ENCODE peak calls at places on chromosomes 13 and 19, in four cellular contexts. B, C, T and W are unnamed samples.

GRCh38 chr13:38951525-38952313 is 38.9 kb downstream of the STOML3 start:
- DNase-seq in B (no peak), T (no peak), C (peak; percentile 85), W (no peak)

GRCh38 chr19:51571599-51571998 is 516 bp downstream of the ZNF175 start:
- DNase-seq in C (no peak), T (no peak), B (no peak), W (no peak)

GRCh38 chr19:5466072-5466471 is 10.9 kb downstream of the ZNRF4 start:
- DNase-seq in B (no peak), C (no peak), T (no peak), W (no peak)

GRCh38 chr19:2865334-2866221 is 1.6 kb upstream of the ZNF556 start:
- DNase-seq in T (no peak), C (no peak), B (no peak), W (no peak)

GRCh38 chr19:964761-965694 is 19.1 kb upstream of the WDR18 start:
- DNase-seq in B (no peak), C (no peak), T (no peak), W (no peak)

GRCh38 chr13:106259928-106260327 is 275.5 kb downstream of the EFNB2 start:
- DNase-seq in B (no peak), C (no peak), T (no peak), W (no peak)

GRCh38 chr13:30751183-30751933 is 16.0 kb downstream of the ALOX5AP start:
- DNase-seq in T (no peak), C (no peak), B (no peak), W (no peak)

GRCh38 chr13:97544041-97544765 is 110.2 kb downstream of the RAP2A start:
- DNase-seq in B (no peak), C (no peak), T (peak; percentile 55), W (no peak)

GRCh38 chr19:30696514-30696913 is 324.3 kb downstream of the ZNF536 start:
- DNase-seq in C (no peak), B (no peak), T (no peak), W (peak; percentile 40)

GRCh38 chr13:47798906-47799305 is 202.2 kb downstream of the SUCLA2 start:
- DNase-seq in B (no peak), T (no peak), C (no peak), W (no peak)

GRCh38 chr13:110869805-110870706 is 44.8 kb downstream of the ANKRD10 start:
- DNase-seq in B (no peak), T (peak; percentile 99), C (peak; percentile 74), W (peak; percentile 91)

GRCh38 chr19:11378319-11379189 is 4.1 kb downstream of the SWSAP1 start:
- DNase-seq in B (peak; percentile 74), T (no peak), C (peak; percentile 39), W (no peak)

GRCh38 chr13:23384111-23384510 is 49.4 kb downstream of the SACS start:
- DNase-seq in C (no peak), B (no peak), T (no peak), W (no peak)

GRCh38 chr19:27776524-27776923 is 1436.4 kb downstream of the UQCRFS1 start:
- DNase-seq in C (no peak), T (no peak), B (no peak), W (no peak)

GRCh38 chr19:3275583-3276340 is 51.3 kb downstream of the CELF5 start:
- DNase-seq in C (peak; percentile 91), B (peak; percentile 57), T (peak; percentile 11), W (no peak)

GRCh38 chr13:61123533-61124269 is 291.9 kb downstream of the PCDH20 start:
- DNase-seq in B (no peak), C (no peak), T (no peak), W (no peak)

GRCh38 chr19:34310494-34310981 is 54.5 kb upstream of the GPI start:
- DNase-seq in C (peak; percentile 50), T (no peak), B (no peak), W (no peak)

GRCh38 chr13:114065141-114065925 is 67.1 kb downstream of the RASA3 start:
- DNase-seq in T (peak; percentile 92), B (peak; percentile 82), C (peak; percentile 80), W (peak; percentile 93)

GRCh38 chr19:32373614-32374295 is 28.3 kb downstream of the ZNF507 start:
- DNase-seq in T (peak; percentile 97), C (peak; percentile 42), B (no peak), W (no peak)

GRCh38 chr13:88257706-88258105 is 586.5 kb downstream of the SLITRK5 start:
- DNase-seq in T (no peak), B (no peak), C (no peak), W (no peak)

GRCh38 chr19:33769208-33769607 is 27.5 kb upstream of the KCTD15 start:
- DNase-seq in C (no peak), B (no peak), T (no peak), W (no peak)

GRCh38 chr13:37011002-37011401 is 10.4 kb downstream of the EXOSC8 start:
- DNase-seq in T (no peak), C (no peak), B (no peak), W (no peak)

GRCh38 chr19:31269425-31270127 is 79.7 kb downstream of the TSHZ3 start:
- DNase-seq in C (no peak), T (no peak), B (no peak), W (no peak)

GRCh38 chr13:113848431-113849260 is 15.2 kb downstream of the GAS6 start:
- DNase-seq in C (peak; percentile 79), T (no peak), B (no peak), W (no peak)

GRCh38 chr13:43977911-43978310 is 98.2 kb downstream of the LACC1 start:
- DNase-seq in B (no peak), T (no peak), C (no peak), W (no peak)

GRCh38 chr19:2685204-2685704 is 17.2 kb downstream of the GNG7 start:
- DNase-seq in B (no peak), C (no peak), T (no peak), W (no peak)

GRCh38 chr13:111872475-111873150 is 194.3 kb upstream of the SOX1 start:
- DNase-seq in B (no peak), C (no peak), T (no peak), W (no peak)

GRCh38 chr13:19661126-19661525 is 27.7 kb downstream of the MPHOSPH8 start:
- DNase-seq in B (no peak), T (no peak), C (no peak), W (no peak)

GRCh38 chr13:23986619-23987018 is 89.3 kb upstream of the C1QTNF9B start:
- DNase-seq in T (peak; percentile 88), B (no peak), C (no peak), W (no peak)

GRCh38 chr13:37868691-37869505 is 674 bp downstream of the TRPC4 start:
- DNase-seq in T (no peak), B (no peak), C (no peak), W (no peak)

GRCh38 chr13:33611016-33611805 is 206.7 kb upstream of the RFC3 start:
- DNase-seq in C (peak; percentile 10), T (peak; percentile 23), B (peak; percentile 67), W (no peak)

GRCh38 chr13:25225970-25226369 is 53.9 kb upstream of the AMER2 start:
- DNase-seq in C (no peak), T (no peak), B (no peak), W (no peak)

GRCh38 chr19:23823952-23824389 is 65.3 kb upstream of the ZNF681 start:
- DNase-seq in B (no peak), T (no peak), C (peak; percentile 16), W (no peak)

GRCh38 chr19:29634731-29635130 is 28.6 kb downstream of the POP4 start:
- DNase-seq in C (no peak), B (no peak), T (no peak), W (no peak)

GRCh38 chr13:75675421-75675820 is 39.3 kb downstream of the LMO7 start:
- DNase-seq in T (no peak), B (no peak), C (no peak), W (no peak)

GRCh38 chr13:101231751-101232428 is 184.4 kb downstream of the NALCN start:
- DNase-seq in C (no peak), B (no peak), T (no peak), W (no peak)

GRCh38 chr19:8168537-8168936 is 19.1 kb upstream of the FBN3 start:
- DNase-seq in B (no peak), T (no peak), C (no peak), W (no peak)

DNA sequence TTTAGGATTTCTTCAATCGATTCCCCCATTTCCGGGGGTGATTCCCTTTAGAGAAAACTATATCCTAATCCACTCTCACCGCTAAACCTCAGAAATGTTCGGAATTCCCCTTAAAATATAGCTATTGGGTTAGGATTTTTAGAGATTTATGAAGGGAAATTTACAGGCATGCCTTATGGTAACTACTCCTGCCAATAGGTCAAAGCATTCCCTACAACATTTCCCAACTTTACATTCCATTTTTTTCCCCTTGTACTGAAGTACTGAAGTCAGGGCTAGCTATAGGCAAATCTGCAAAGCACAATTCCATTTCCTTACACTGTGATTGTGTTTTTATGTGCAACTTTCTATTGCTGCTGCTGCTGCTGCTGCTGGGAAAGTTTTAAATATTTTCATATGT is 2.1 kb downstream of the EDNRB start:
- DNase-seq in C (no peak), B (no peak), T (no peak), W (no peak)
- H3K27ac ChIP-seq in C (peak overlapping the region; percentile 52), B (no peak overlapping the region), T (no peak overlapping the region), W (peak overlapping the region; percentile 18)

DNA sequence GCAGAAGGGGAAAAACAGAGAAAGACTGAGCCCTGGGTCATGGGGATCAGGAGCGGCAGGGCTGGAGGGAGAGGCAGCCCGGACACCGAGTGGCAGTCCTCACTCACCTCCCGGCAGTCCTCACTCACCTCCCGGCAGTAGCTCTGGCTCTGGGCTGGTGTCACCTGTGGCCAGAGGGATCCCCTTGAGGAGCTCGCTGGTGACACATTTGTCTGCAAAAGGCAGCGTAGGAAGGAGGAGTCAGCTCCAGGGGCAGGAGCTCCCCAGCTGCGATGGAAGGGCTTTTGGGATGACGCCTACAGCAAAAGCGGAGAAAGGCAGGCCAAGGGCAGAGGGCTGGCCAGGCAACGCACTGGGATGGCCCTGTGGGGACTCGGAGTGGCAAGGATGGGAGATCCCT is 739 bp downstream of the EIF3G start:
- DNase-seq in B (no peak), C (no peak), T (no peak), W (no peak)
- H3K4me3 ChIP-seq in B (peak overlapping the region; percentile 67), C (peak overlapping the region; percentile 60), T (peak overlapping the region; percentile 97), W (peak overlapping the region; percentile 96)

DNA sequence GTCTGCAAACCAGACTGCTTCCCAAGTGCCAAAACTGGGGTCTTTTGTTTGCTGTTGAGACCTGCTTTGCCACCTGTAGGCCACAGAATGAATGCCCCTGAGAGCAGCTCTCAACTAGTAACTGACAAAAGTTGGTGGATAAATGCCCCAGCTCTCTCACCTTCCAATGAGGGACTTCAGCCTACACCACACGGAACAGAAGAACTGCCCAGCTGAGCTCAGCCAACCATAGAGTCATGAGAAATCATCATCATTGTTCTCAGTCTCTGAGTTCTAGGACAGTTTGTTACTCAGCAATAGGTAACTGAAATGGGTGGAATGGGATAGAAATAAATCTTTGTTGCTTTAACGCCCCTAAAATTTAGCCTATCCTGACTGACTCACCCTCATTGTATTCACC is 59.1 kb upstream of the MRI1 start:
- DNase-seq in B (no peak), C (no peak), T (no peak), W (no peak)
- H3K27ac ChIP-seq in B (no peak overlapping the region), C (no peak overlapping the region), T (no peak overlapping the region), W (no peak overlapping the region)

DNA sequence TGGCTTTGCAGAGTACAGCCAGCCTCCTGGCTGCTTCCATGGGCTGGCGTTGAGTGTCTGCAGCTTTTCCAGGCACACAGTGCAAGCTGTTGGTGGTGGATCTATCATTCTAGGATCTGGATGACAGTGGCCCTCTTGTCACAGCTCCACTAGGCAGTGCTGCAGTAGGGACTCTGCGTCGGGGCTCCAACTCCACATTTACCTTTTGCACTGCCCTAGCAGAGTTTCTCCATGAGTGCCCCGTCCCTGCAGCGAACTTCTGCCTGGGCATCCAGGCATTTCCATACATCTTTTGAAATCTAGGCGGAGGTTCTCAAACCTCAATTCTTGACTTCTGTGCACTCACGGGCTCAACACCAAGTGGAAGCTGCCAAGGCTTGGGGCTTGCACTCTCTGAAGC is 1697.3 kb upstream of the MIR17HG start:
- DNase-seq in B (no peak), C (no peak), T (no peak), W (no peak)
- H3K4me3 ChIP-seq in B (no peak overlapping the region), C (no peak overlapping the region), T (no peak overlapping the region), W (no peak overlapping the region)